ENCODE peak calls at places on chromosomes 2 and 18, in five cellular contexts. W, H, C, T and Z are unnamed samples.

GRCh38 chr2:101116841-101117552 is 34.2 kb downstream of the TBC1D8 start:
- DNase-seq in T (no peak), W (no peak), C (no peak), H (no peak), Z (no peak)

GRCh38 chr2:26993768-26994167 is 23.3 kb downstream of the MAPRE3 start:
- DNase-seq in C (no peak), H (no peak), W (no peak), T (no peak), Z (no peak)

GRCh38 chr2:216559625-216560156 is 61.0 kb downstream of the RPL37A start:
- DNase-seq in T (no peak), C (no peak), H (no peak), W (no peak), Z (no peak)

GRCh38 chr2:160822006-160822405 is 328.4 kb upstream of the RBMS1 start:
- DNase-seq in W (no peak), C (no peak), H (no peak), T (no peak), Z (no peak)

GRCh38 chr18:58005036-58005435 is 39.0 kb upstream of the NEDD4L start:
- DNase-seq in H (no peak), C (no peak), W (peak; percentile 40), T (no peak), Z (no peak)

GRCh38 chr2:168119519-168120141 is 127.8 kb downstream of the STK39 start:
- DNase-seq in W (peak; percentile 76), H (no peak), C (no peak), T (peak; percentile 48), Z (no peak)

GRCh38 chr2:148813603-148814065 is 61.4 kb upstream of the KIF5C start:
- DNase-seq in W (no peak), H (no peak), T (peak; percentile 51), C (peak; percentile 76), Z (peak; percentile 19)

GRCh38 chr2:133086176-133086575 is 416.2 kb upstream of the LYPD1 start:
- DNase-seq in W (no peak), T (no peak), H (no peak), C (no peak), Z (no peak)

GRCh38 chr18:28267878-28268625 is 91.1 kb upstream of the CDH2 start:
- DNase-seq in H (no peak), W (peak; percentile 31), T (no peak), C (no peak), Z (no peak)

GRCh38 chr2:236745420-236746210 is 176.0 kb downstream of the ACKR3 start:
- DNase-seq in C (no peak), T (no peak), W (peak; percentile 55), H (peak; percentile 71), Z (no peak)

GRCh38 chr2:20186078-20186854 is 38.7 kb downstream of the SDC1 start:
- DNase-seq in H (peak; percentile 42), T (peak; percentile 70), W (peak; percentile 73), C (no peak), Z (no peak)

GRCh38 chr2:10688921-10689807 is 611 bp downstream of the NOL10 start:
- DNase-seq in H (peak; percentile 20), T (peak; percentile 29), C (no peak), W (no peak), Z (no peak)

GRCh38 chr2:239393941-239394340 is 6.9 kb downstream of the HDAC4 start:
- DNase-seq in T (no peak), H (no peak), W (peak; percentile 27), C (no peak), Z (no peak)

GRCh38 chr2:239392072-239392357 is 8.8 kb downstream of the HDAC4 start:
- DNase-seq in T (no peak), W (no peak), C (no peak), H (no peak), Z (no peak)

GRCh38 chr2:239394346-239394945 is 6.4 kb downstream of the HDAC4 start:
- DNase-seq in C (no peak), H (no peak), T (no peak), W (no peak), Z (no peak)

GRCh38 chr2:239392688-239393400 is 8.0 kb downstream of the HDAC4 start:
- DNase-seq in C (no peak), W (no peak), H (no peak), T (no peak), Z (peak; percentile 28)

DNA sequence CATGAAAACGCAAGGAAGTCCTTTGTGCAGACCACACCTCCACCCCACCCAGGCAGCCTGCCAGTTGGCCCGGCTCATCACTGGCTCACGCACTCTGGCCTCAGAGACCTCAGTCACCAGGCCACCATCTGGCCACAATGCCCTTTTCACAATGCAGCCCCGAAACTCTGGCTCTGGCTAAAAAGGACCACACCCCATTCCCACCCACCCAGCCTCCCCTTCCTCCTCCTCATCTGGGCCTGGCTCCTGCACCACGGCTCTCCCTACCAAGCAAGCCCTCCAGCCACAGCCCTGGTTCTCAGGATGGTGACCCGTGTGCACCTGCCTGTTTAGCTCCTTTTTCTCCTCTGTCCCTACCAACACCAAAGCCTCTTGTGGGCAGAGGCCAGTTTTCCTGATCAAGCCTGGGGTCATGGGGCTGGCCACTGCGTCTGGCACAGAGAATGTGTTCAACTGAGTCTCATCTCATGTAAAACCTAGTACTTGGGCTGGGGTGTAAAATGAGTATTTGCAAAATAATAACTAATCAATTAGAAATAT is 7.3 kb downstream of the HDAC4 start:
- DNase-seq in T (no peak), H (no peak), C (no peak), W (no peak), Z (peak; percentile 47)
- TF ChIP-seq RCOR1 in T (no peak), H (no peak), C (no peak), W (no peak), Z (no peak)

DNA sequence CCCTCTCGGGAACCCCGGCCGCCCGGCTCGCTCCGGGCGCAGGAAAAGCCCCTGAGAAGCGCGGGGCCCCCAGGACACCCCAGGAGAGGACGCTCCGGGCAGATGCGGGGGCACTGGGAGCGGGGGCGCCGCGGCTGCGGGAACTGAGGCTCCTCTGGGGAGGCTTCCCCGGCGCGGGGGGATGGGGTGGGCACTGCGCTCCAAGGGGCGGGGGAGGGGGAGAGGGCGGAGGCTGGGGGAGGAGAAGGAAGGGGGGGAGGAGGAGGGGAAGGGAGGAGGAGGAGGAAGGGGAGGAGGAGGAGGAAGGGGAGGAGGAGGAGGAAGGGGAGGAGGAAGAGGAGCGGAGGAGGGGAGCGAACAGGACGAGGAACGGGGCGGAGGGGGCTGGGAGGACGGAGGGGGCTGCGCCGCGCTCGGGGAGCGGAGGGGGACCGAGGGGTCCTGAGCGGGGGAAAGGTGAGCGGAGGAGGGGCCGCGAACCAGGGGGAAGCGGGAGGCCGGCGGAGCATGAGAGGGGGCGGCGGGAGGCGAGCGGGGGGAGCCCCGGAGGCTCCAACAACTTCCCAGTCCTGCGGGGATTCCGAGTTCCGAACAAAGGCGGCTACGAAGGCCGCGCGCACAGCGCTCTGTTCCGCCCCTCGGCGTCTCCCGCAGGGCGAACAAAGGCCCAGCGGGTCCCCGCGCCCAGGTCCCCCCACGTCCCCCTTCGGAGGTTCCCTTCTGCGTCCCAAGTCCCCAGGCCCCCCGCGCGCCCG is 742 bp downstream of the PXDN start:
- DNase-seq in C (no peak), T (no peak), H (no peak), W (peak; percentile 56), Z (peak; percentile 89)
- TF ChIP-seq RCOR1 in C (no peak), T (no peak), H (no peak), W (no peak), Z (no peak)

GRCh38 chr2:156704612-156705011 is 268.4 kb downstream of the GPD2 start:
- DNase-seq in H (no peak), W (no peak), C (no peak), T (no peak), Z (no peak)
- TF ChIP-seq RCOR1 in H (no peak), W (no peak), C (no peak), T (no peak), Z (no peak)

DNA sequence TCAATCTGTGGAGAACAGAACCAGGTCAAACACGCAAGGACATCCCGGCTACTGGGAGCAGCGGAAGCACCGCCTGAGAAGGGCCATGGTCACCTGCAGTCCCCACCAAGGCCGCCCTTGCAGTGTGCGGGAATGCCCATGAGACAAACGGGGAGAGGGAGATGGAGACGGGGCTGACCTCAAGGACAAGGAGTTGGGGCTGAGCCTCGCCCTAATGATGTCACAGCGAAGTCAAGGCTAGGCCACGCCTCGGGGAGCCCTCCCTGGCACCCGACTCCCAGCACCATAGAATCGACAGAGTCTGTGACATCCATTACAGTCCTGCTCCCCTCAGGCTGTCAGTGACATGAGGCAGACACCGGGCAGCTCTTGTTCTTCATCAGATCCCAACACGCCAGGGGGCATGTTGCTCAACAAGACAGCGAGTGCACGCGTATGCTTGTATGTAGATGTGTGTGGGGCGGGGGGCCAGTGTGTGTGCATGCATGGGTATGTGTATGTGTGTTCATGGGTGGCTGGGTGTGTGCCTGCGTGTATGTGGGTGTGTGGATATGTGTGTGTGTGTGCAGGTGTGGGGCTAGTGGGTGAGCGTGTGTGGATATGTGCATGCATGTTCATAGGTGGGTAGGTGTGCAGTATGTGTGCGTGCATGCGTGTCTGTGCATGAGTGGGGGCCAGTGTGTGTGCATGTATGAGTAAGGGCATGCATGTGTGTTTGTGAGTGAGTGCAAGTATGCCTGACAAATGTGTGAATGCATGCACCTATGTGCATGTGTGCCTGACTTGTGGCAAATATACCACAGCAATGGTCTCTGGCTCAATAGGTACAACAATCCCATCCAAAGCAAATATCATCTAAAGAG is 57.0 kb downstream of the ANKMY1 start:
- DNase-seq in W (no peak), H (no peak), C (no peak), T (no peak), Z (peak; percentile 28)
- TF ChIP-seq RCOR1 in W (no peak), H (no peak), C (no peak), T (no peak), Z (no peak)

DNA sequence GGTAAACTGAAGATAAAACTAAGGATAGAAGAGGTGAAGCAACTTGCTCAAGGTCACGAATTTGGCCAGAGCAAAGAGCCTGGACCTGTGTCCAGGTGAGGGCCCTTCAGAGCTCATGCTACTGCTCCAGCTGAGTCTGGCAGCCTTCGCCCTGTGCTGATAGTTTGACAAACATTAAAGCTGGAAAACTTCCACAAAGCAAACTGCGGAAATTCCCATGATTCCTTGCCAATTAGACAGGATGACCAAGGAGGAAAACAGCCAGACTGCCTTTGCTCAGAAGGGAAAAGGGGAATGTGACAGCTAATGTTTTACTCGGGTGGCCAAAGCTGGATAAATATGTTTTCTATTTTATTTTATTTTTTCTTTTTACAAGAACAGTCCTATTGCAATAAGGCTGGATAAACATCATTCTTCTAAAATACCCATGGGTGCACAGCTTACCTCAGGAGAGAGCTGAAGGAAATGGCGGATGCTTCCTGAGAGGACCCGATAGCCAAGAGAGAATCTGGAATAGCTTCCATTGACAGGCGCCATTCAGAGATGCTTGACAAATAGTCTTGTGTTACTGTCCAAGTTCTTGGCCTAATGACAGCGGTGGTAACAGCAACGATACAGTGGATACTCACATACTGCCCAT is 5.3 kb upstream of the CTAGE1 start:
- DNase-seq in T (no peak), C (no peak), H (no peak), W (peak; percentile 87), Z (no peak)
- TF ChIP-seq RCOR1 in T (no peak), C (no peak), H (no peak), W (no peak), Z (no peak)

GRCh38 chr2:128408349-128409305 is 90.0 kb upstream of the HS6ST1 start:
- DNase-seq in H (no peak), T (no peak), W (peak; percentile 86), C (no peak), Z (peak; percentile 38)
- TF ChIP-seq RCOR1 in H (no peak), T (no peak), W (no peak), C (no peak), Z (no peak)

GRCh38 chr2:44912660-44913059 is 28.8 kb upstream of the SIX3 start:
- DNase-seq in W (peak; percentile 3), H (peak; percentile 28), T (no peak), C (no peak), Z (no peak)
- TF ChIP-seq RCOR1 in W (no peak), H (no peak), T (no peak), C (no peak), Z (no peak)

GRCh38 chr2:38184964-38185603 is 109.1 kb upstream of the CYP1B1 start:
- DNase-seq in W (peak; percentile 73), T (no peak), H (no peak), C (peak; percentile 94), Z (no peak)
- TF ChIP-seq RCOR1 in W (no peak), T (no peak), H (no peak), C (no peak), Z (no peak)